ENCODE peak calls at places on chromosomes 2 and 18, in seven cellular contexts. E is fibroblast of lung, R is BJ, U is cardiac fibroblast, N is transverse colon, Q is heart left ventricle, J is retinal pigment epithelial cell. O is an unnamed sample.

GRCh38 chr18:11366410-11366809 is 217.0 kb upstream of the PIEZO2 start:
- DNase-seq in E (peak; percentile 14), R (peak; percentile 2), U (peak; percentile 11), N (no peak), Q (peak; percentile 35), J (peak; percentile 34), O (peak; percentile 35)

GRCh38 chr2:25339791-25340339 is 1.9 kb downstream of the DNMT3A start:
- DNase-seq in E (no peak), R (no peak), U (no peak), N (peak; percentile 69), Q (no peak), J (no peak), O (no peak)

GRCh38 chr18:33210575-33211189 is 229.8 kb downstream of the CCDC178 start:
- DNase-seq in E (peak; percentile 60), R (no peak), U (peak; percentile 51), N (no peak), Q (no peak), J (peak; percentile 9), O (no peak)

GRCh38 chr2:174929786-174930185 is 75.4 kb downstream of the CHN1 start:
- DNase-seq in E (no peak), R (no peak), U (no peak), N (no peak), Q (no peak), J (no peak), O (no peak)

GRCh38 chr2:26017464-26018183 is 16.3 kb upstream of the RAB10 start:
- DNase-seq in E (no peak), R (no peak), U (no peak), N (no peak), Q (no peak), J (no peak), O (no peak)

GRCh38 chr2:240806459-240806858 is 13.6 kb downstream of the KIF1A start:
- DNase-seq in E (no peak), R (no peak), U (no peak), N (no peak), Q (peak; percentile 3), J (no peak), O (no peak)

GRCh38 chr2:172101008-172101706 is 1.5 kb downstream of the DLX2 start:
- DNase-seq in E (no peak), R (no peak), U (no peak), N (no peak), Q (no peak), J (no peak), O (no peak)

GRCh38 chr2:189267925-189268579 is 88.5 kb upstream of the COL5A2 start:
- DNase-seq in E (peak; percentile 78), R (peak; percentile 82), U (peak; percentile 86), N (no peak), Q (no peak), J (no peak), O (peak; percentile 59)

DNA sequence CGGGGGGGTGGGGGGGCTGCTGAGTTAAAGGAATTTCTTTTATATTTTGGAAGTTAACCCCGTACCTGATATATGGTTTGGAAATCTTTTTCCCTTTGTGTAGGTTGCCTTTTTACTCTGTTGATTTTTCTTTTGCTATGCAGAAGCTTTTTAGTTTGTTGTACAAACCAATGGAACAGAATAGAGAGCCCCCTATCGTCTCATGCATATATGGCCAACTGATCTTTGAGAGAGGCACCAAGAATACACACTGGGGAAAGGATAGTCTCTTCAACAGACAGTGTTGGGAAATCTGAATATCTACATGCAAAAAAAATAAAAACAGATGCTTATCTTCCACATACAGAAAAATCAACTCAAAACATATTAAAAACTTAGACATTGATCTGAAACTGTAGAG is 647.8 kb upstream of the KLHL29 start:
- DNase-seq in E (no peak), R (no peak), U (no peak), N (no peak), Q (no peak), J (no peak), O (no peak)
- TF ChIP-seq CTCF in E (no peak), R (no peak), U (no peak), N (no peak), Q (no peak), J (peak; percentile 31), O (no peak)

GRCh38 chr2:127175821-127176354 is 44.2 kb downstream of the CYP27C1 start:
- DNase-seq in E (peak; percentile 69), R (peak; percentile 90), U (peak; percentile 19), N (peak; percentile 22), Q (no peak), J (no peak), O (no peak)

GRCh38 chr2:127175406-127175805 is 44.7 kb downstream of the CYP27C1 start:
- DNase-seq in E (no peak), R (no peak), U (peak; percentile 55), N (peak; percentile 37), Q (peak; percentile 48), J (no peak), O (no peak)

GRCh38 chr2:127174977-127175376 is 45.1 kb downstream of the CYP27C1 start:
- DNase-seq in E (peak; percentile 30), R (no peak), U (peak; percentile 37), N (peak; percentile 51), Q (no peak), J (no peak), O (no peak)

GRCh38 chr2:127177617-127178278 is 42.4 kb downstream of the CYP27C1 start:
- DNase-seq in E (no peak), R (no peak), U (no peak), N (no peak), Q (no peak), J (no peak), O (no peak)

DNA sequence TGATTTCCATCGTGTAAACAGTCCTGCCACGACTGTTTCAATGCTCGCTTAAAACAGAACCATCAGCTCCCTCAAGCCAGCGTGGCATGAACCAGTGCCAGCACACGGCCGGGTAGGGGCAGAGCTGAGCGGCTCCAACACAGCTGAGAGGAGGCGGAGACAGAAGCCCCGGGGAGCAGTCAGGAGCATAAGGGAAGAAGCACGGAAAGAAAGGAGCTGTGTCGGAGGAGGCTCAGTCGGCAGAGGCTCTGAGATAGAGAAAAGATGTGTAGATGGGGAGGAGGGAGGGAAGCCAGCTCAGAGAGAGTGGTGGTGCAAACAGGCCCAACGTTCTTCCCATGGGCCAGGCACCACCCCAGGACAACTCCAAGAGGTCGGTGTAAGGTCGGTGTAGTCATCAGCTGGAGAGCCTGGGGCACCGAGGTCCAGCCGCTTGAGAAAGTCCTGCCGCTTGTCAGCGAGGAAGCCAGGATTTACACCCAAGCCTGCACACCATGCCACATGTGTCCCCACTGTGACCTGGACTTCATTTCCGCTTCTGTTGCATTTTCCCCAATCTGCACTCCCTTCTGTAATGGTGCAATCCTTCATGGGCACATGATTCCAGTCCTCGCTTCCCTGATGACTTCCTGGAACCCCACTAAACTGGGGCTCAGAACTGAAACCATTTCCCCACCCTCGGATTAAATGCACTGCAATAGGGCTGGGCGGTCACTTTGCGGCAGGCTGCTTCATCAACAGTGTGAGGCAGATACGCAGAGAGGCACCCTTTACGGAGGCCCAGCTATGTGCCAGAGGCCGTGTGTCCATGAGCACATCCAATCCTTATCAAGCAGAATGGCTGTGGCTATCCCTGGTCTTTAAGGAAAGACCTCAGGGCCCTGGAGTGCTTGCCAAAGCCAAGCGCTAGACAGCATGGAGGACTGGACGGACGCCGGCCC is 43.5 kb downstream of the CYP27C1 start:
- DNase-seq in E (peak; percentile 53), R (peak; percentile 70), U (no peak), N (peak; percentile 23), Q (no peak), J (no peak), O (no peak)
- H3K4me3 ChIP-seq in E (no peak overlapping the region), R (no peak overlapping the region), U (no peak overlapping the region), N (no peak overlapping the region), Q (no peak overlapping the region), J (no peak overlapping the region), O (no peak overlapping the region)

GRCh38 chr18:63161032-63161727 is 158.4 kb downstream of the BCL2 start:
- DNase-seq in E (no peak), R (no peak), U (no peak), N (no peak), Q (no peak), J (no peak), O (no peak)
- TF ChIP-seq CTCF in E (no peak), R (no peak), U (no peak), N (no peak), Q (no peak), J (no peak), O (no peak)

GRCh38 chr2:88950010-88950409 is 258.5 kb downstream of the RPIA start:
- DNase-seq in E (no peak), R (no peak), U (no peak), N (no peak), Q (no peak), J (no peak), O (no peak)
- H3K4me3 ChIP-seq in E (no peak overlapping the region), R (no peak overlapping the region), U (no peak overlapping the region), N (no peak overlapping the region), Q (no peak overlapping the region), J (no peak overlapping the region), O (no peak overlapping the region)

GRCh38 chr18:63823516-63824219 is 48.5 kb downstream of the SERPINB7 start:
- DNase-seq in E (peak; percentile 6), R (no peak), U (peak; percentile 37), N (peak; percentile 20), Q (no peak), J (no peak), O (no peak)
- TF ChIP-seq CTCF in E (peak; percentile 34), R (peak; percentile 31), U (peak; percentile 38), N (peak; percentile 29), Q (peak; percentile 49), J (peak; percentile 43), O (peak; percentile 42)

DNA sequence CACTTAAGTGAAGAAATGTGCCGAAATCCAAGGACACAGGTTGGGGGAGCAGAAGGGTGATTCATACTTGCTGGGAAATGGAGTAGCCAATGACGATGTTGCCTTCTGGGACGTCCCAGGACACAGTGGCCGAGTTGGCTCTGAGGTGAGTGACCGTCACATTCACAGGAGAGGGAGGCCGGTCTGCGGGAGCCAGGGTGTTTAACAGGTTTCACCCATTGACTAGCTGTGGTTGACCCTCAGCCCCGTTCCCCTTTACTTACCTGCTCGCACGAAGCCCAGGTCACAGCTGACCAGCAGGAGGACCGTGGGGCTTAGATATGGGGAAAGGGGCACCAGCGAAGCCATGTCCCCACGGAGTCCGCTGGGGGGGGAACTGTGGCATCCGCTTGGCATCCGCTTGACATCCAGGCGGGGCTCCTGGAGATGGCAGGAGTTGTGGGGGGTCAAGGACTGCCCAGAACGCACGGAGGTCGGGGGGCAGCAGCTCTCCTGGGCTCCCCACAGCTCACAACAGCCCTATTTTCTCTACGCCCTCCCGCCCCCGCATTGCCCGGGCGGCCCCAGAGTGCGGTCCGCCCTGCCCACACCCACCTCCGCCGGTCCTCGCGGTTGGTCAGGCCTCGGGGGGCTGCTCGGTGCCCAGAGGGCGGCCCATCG is 586 bp downstream of the FNDC4 start:
- DNase-seq in E (peak; percentile 33), R (no peak), U (peak; percentile 60), N (peak; percentile 32), Q (no peak), J (no peak), O (no peak)
- H3K4me3 ChIP-seq in E (peak overlapping the region; percentile 80), R (peak overlapping the region; percentile 65), U (peak overlapping the region; percentile 69), N (peak overlapping the region; percentile 54), Q (peak overlapping the region; percentile 45), J (peak overlapping the region; percentile 68), O (peak overlapping the region; percentile 46)

O was measured in HFF-Myc.